ENCODE peak calls at places on chromosome 4, in five cellular contexts. One of them, this sample, is unnamed.

GRCh38 chr4:7266525-7267292 is 74.4 kb downstream of the SORCS2 start:
- DNase-seq in stimulated activated CD4-positive, alpha-beta T cell treated with anti-CD3 and anti-CD28 coated beads, Interleukin-1b, Interleukin-23, amount 100 ng/mL, for 48 hours: no peak
- DNase-seq in NCI-H446: no peak
- DNase-seq in WTC11: no peak
- DNase-seq in GM04504: peak; percentile 74
- DNase-seq in this sample: peak; percentile 88

GRCh38 chr4:107037188-107037587 is 1.1 kb upstream of the DKK2 start:
- DNase-seq in stimulated activated CD4-positive, alpha-beta T cell treated with anti-CD3 and anti-CD28 coated beads, Interleukin-1b, Interleukin-23, amount 100 ng/mL, for 48 hours: no peak
- DNase-seq in NCI-H446: no peak
- DNase-seq in WTC11: peak; percentile 70
- DNase-seq in GM04504: no peak
- DNase-seq in this sample: no peak

GRCh38 chr4:84965558-84966381 is 720 bp downstream of the WDFY3 start:
- DNase-seq in stimulated activated CD4-positive, alpha-beta T cell treated with anti-CD3 and anti-CD28 coated beads, Interleukin-1b, Interleukin-23, amount 100 ng/mL, for 48 hours: no peak
- DNase-seq in NCI-H446: no peak
- DNase-seq in WTC11: peak; percentile 69
- DNase-seq in GM04504: no peak
- DNase-seq in this sample: no peak

GRCh38 chr4:35525192-35525978 is 718.9 kb downstream of the ARAP2 start:
- DNase-seq in stimulated activated CD4-positive, alpha-beta T cell treated with anti-CD3 and anti-CD28 coated beads, Interleukin-1b, Interleukin-23, amount 100 ng/mL, for 48 hours: no peak
- DNase-seq in NCI-H446: no peak
- DNase-seq in WTC11: peak; percentile 36
- DNase-seq in GM04504: no peak
- DNase-seq in this sample: no peak

GRCh38 chr4:152810715-152811287 is 31.0 kb downstream of the ARFIP1 start:
- DNase-seq in stimulated activated CD4-positive, alpha-beta T cell treated with anti-CD3 and anti-CD28 coated beads, Interleukin-1b, Interleukin-23, amount 100 ng/mL, for 48 hours: no peak
- DNase-seq in NCI-H446: no peak
- DNase-seq in WTC11: no peak
- DNase-seq in GM04504: no peak
- DNase-seq in this sample: no peak

GRCh38 chr4:5257086-5257485 is 205.8 kb downstream of the STK32B start:
- DNase-seq in stimulated activated CD4-positive, alpha-beta T cell treated with anti-CD3 and anti-CD28 coated beads, Interleukin-1b, Interleukin-23, amount 100 ng/mL, for 48 hours: no peak
- DNase-seq in NCI-H446: no peak
- DNase-seq in WTC11: no peak
- DNase-seq in GM04504: no peak
- DNase-seq in this sample: no peak

GRCh38 chr4:118173956-118174355 is 139.7 kb downstream of the NDST3 start:
- DNase-seq in stimulated activated CD4-positive, alpha-beta T cell treated with anti-CD3 and anti-CD28 coated beads, Interleukin-1b, Interleukin-23, amount 100 ng/mL, for 48 hours: no peak
- DNase-seq in NCI-H446: no peak
- DNase-seq in WTC11: no peak
- DNase-seq in GM04504: peak; percentile 48
- DNase-seq in this sample: peak; percentile 73

GRCh38 chr4:6910340-6910959 is 824 bp downstream of the TBC1D14 start:
- DNase-seq in stimulated activated CD4-positive, alpha-beta T cell treated with anti-CD3 and anti-CD28 coated beads, Interleukin-1b, Interleukin-23, amount 100 ng/mL, for 48 hours: peak; percentile 26
- DNase-seq in NCI-H446: no peak
- DNase-seq in WTC11: no peak
- DNase-seq in GM04504: no peak
- DNase-seq in this sample: no peak

GRCh38 chr4:13601848-13602247 is 25.7 kb downstream of the BOD1L1 start:
- DNase-seq in stimulated activated CD4-positive, alpha-beta T cell treated with anti-CD3 and anti-CD28 coated beads, Interleukin-1b, Interleukin-23, amount 100 ng/mL, for 48 hours: no peak
- DNase-seq in NCI-H446: no peak
- DNase-seq in WTC11: no peak
- DNase-seq in GM04504: no peak
- DNase-seq in this sample: no peak

GRCh38 chr4:44221407-44221806 is 227.2 kb downstream of the KCTD8 start:
- DNase-seq in stimulated activated CD4-positive, alpha-beta T cell treated with anti-CD3 and anti-CD28 coated beads, Interleukin-1b, Interleukin-23, amount 100 ng/mL, for 48 hours: no peak
- DNase-seq in NCI-H446: no peak
- DNase-seq in WTC11: no peak
- DNase-seq in GM04504: no peak
- DNase-seq in this sample: no peak

GRCh38 chr4:10664408-10664807 is 20.2 kb downstream of the CLNK start:
- DNase-seq in stimulated activated CD4-positive, alpha-beta T cell treated with anti-CD3 and anti-CD28 coated beads, Interleukin-1b, Interleukin-23, amount 100 ng/mL, for 48 hours: no peak
- DNase-seq in NCI-H446: peak; percentile 1
- DNase-seq in WTC11: no peak
- DNase-seq in GM04504: no peak
- DNase-seq in this sample: peak; percentile 36

GRCh38 chr4:165381821-165382373 is 3.1 kb downstream of the CPE start:
- DNase-seq in stimulated activated CD4-positive, alpha-beta T cell treated with anti-CD3 and anti-CD28 coated beads, Interleukin-1b, Interleukin-23, amount 100 ng/mL, for 48 hours: no peak
- DNase-seq in NCI-H446: no peak
- DNase-seq in WTC11: no peak
- DNase-seq in GM04504: no peak
- DNase-seq in this sample: no peak

GRCh38 chr4:156191382-156191781 is 237.7 kb upstream of the CTSO start:
- DNase-seq in stimulated activated CD4-positive, alpha-beta T cell treated with anti-CD3 and anti-CD28 coated beads, Interleukin-1b, Interleukin-23, amount 100 ng/mL, for 48 hours: no peak
- DNase-seq in NCI-H446: no peak
- DNase-seq in WTC11: no peak
- DNase-seq in GM04504: no peak
- DNase-seq in this sample: no peak

GRCh38 chr4:89587364-89587763 is 249.6 kb downstream of the SNCA start:
- DNase-seq in stimulated activated CD4-positive, alpha-beta T cell treated with anti-CD3 and anti-CD28 coated beads, Interleukin-1b, Interleukin-23, amount 100 ng/mL, for 48 hours: no peak
- DNase-seq in NCI-H446: no peak
- DNase-seq in WTC11: no peak
- DNase-seq in GM04504: no peak
- DNase-seq in this sample: no peak

GRCh38 chr4:99207069-99207743 is 11.8 kb downstream of the ADH6 start:
- DNase-seq in stimulated activated CD4-positive, alpha-beta T cell treated with anti-CD3 and anti-CD28 coated beads, Interleukin-1b, Interleukin-23, amount 100 ng/mL, for 48 hours: no peak
- DNase-seq in NCI-H446: no peak
- DNase-seq in WTC11: no peak
- DNase-seq in GM04504: no peak
- DNase-seq in this sample: no peak

GRCh38 chr4:176443117-176443516 is 123.4 kb downstream of the SPCS3 start:
- DNase-seq in stimulated activated CD4-positive, alpha-beta T cell treated with anti-CD3 and anti-CD28 coated beads, Interleukin-1b, Interleukin-23, amount 100 ng/mL, for 48 hours: no peak
- DNase-seq in NCI-H446: no peak
- DNase-seq in WTC11: no peak
- DNase-seq in GM04504: peak; percentile 75
- DNase-seq in this sample: peak; percentile 74

This sample was measured in HS-5.